ENCODE peak calls at places on chromosomes 3 and 15, in ten cellular contexts. O is psoas muscle, J is adrenal gland, E is ovary, Q is astrocyte, Y is foreskin fibroblast, S is pancreas, X is uterus, G is sigmoid colon, A is AG09309. T is an unnamed sample.

GRCh38 chr3:189773056-189773455 is 141.9 kb downstream of the TP63 start:
- DNase-seq in O (no peak), J (no peak), E (no peak), Q (peak), Y (peak), S (no peak), X (no peak), G (no peak), A (peak), T (no peak)

GRCh38 chr15:31517711-31518110 is 191.1 kb downstream of the KLF13 start:
- DNase-seq in O (no peak), J (no peak), E (no peak), Q (no peak), Y (no peak), S (no peak), X (no peak), G (no peak), A (no peak), T (no peak)

GRCh38 chr3:41120461-41120860 is 78.8 kb upstream of the CTNNB1 start:
- DNase-seq in O (no peak), J (no peak), E (no peak), Q (no peak), Y (no peak), S (no peak), X (no peak), G (no peak), A (no peak), T (no peak)

GRCh38 chr3:98022978-98023820 is 11.9 kb downstream of the GABRR3 start:
- DNase-seq in O (peak), J (peak), E (peak), Q (peak), Y (peak), S (peak), X (peak), G (peak), A (peak), T (no peak)

GRCh38 chr15:65757256-65757655 is 34.8 kb downstream of the DENND4A start:
- DNase-seq in O (no peak), J (no peak), E (no peak), Q (no peak), Y (no peak), S (no peak), X (no peak), G (no peak), A (no peak), T (no peak)

GRCh38 chr15:59532770-59533379 is 78.7 kb upstream of the GCNT3 start:
- DNase-seq in O (no peak), J (no peak), E (peak), Q (no peak), Y (peak), S (no peak), X (no peak), G (peak), A (no peak), T (no peak)

GRCh38 chr3:66413151-66413751 is 87.6 kb downstream of the LRIG1 start:
- DNase-seq in O (no peak), J (no peak), E (no peak), Q (peak), Y (peak), S (no peak), X (peak), G (no peak), A (peak), T (no peak)

GRCh38 chr15:92733934-92734521 is 78.5 kb upstream of the FAM174B start:
- DNase-seq in O (peak), J (peak), E (peak), Q (peak), Y (peak), S (no peak), X (peak), G (no peak), A (no peak), T (no peak)

GRCh38 chr3:151869186-151869585 is 4.3 kb upstream of the SUCNR1 start:
- DNase-seq in O (no peak), J (no peak), E (no peak), Q (no peak), Y (no peak), S (no peak), X (no peak), G (no peak), A (no peak), T (no peak)

GRCh38 chr3:48226959-48227358 is 3.7 kb downstream of the CAMP start:
- DNase-seq in O (no peak), J (no peak), E (no peak), Q (no peak), Y (no peak), S (no peak), X (no peak), G (no peak), A (no peak), T (no peak)

GRCh38 chr3:38582941-38583645 is 66.4 kb downstream of the SCN5A start:
- DNase-seq in O (no peak), J (peak), E (no peak), Q (no peak), Y (no peak), S (no peak), X (no peak), G (no peak), A (no peak), T (no peak)

GRCh38 chr15:91522609-91523332 is 330.7 kb upstream of the SLCO3A1 start:
- DNase-seq in O (no peak), J (no peak), E (no peak), Q (peak), Y (peak), S (no peak), X (no peak), G (no peak), A (no peak), T (no peak)

GRCh38 chr3:128001576-128001975 is 50.7 kb upstream of the SEC61A1 start:
- DNase-seq in O (no peak), J (no peak), E (no peak), Q (no peak), Y (no peak), S (no peak), X (no peak), G (no peak), A (no peak), T (no peak)

GRCh38 chr15:78455749-78456148 is 17.7 kb downstream of the IREB2 start:
- DNase-seq in O (peak), J (peak), E (no peak), Q (no peak), Y (peak), S (no peak), X (no peak), G (no peak), A (no peak), T (no peak)

GRCh38 chr15:29695486-29696167 is 126.6 kb downstream of the TJP1 start:
- DNase-seq in O (no peak), J (no peak), E (no peak), Q (no peak), Y (no peak), S (no peak), X (no peak), G (no peak), A (no peak), T (no peak)

GRCh38 chr15:48636511-48636910 is 9.0 kb downstream of the FBN1 start:
- DNase-seq in O (no peak), J (no peak), E (no peak), Q (peak), Y (no peak), S (no peak), X (no peak), G (no peak), A (no peak), T (no peak)

GRCh38 chr15:39177561-39177960 is 403.3 kb upstream of the THBS1 start:
- DNase-seq in O (no peak), J (no peak), E (no peak), Q (no peak), Y (no peak), S (no peak), X (no peak), G (no peak), A (no peak), T (no peak)

GRCh38 chr3:119924111-119925094 is 142.5 kb downstream of the NR1I2 start:
- DNase-seq in O (no peak), J (no peak), E (no peak), Q (no peak), Y (no peak), S (no peak), X (no peak), G (no peak), A (no peak), T (no peak)

GRCh38 chr3:132553811-132554210 is 43.3 kb upstream of the ACKR4 start:
- DNase-seq in O (no peak), J (no peak), E (no peak), Q (no peak), Y (no peak), S (no peak), X (no peak), G (no peak), A (no peak), T (no peak)

GRCh38 chr15:74779162-74779648 is 2.7 kb upstream of the CSK start:
- DNase-seq in O (no peak), J (no peak), E (no peak), Q (no peak), Y (no peak), S (no peak), X (no peak), G (no peak), A (no peak), T (no peak)

GRCh38 chr15:74780983-74781672 is 752 bp upstream of the CSK start:
- DNase-seq in O (no peak), J (no peak), E (no peak), Q (no peak), Y (peak), S (no peak), X (no peak), G (no peak), A (no peak), T (no peak)

GRCh38 chr15:74781673-74782595 is at the start of gene CSK:
- DNase-seq in O (peak), J (peak), E (peak), Q (no peak), Y (peak), S (peak), X (peak), G (peak), A (no peak), T (no peak)

GRCh38 chr15:74778599-74778970 is 3.3 kb upstream of the CSK start:
- DNase-seq in O (no peak), J (no peak), E (no peak), Q (no peak), Y (no peak), S (no peak), X (no peak), G (no peak), A (no peak), T (no peak)

DNA sequence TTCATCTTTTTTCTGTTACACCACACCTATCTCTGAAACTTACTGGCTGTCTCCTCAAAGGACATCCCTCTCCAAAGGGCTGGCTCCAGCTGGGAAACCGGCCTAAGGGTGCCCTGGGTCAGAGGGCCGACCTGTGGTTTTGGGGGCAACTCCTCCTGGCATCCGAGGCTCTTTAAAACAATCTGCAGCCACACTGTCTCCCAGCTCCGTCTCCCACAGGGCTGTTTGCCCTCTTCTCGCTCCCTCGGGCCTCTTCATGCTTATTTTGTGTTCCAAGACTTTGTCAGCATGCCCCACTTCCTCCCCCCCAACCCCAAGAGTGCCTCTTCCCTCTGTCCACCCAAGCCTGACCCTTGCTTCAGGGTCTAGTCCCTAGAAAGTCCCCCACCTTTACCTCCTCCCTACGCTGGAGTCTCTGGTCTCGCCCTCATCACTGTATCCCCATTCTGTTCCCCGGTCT is 1.3 kb upstream of the CSK start:
- DNase-seq in O (no peak), J (no peak), E (no peak), Q (no peak), Y (no peak), S (no peak), X (no peak), G (no peak), A (no peak), T (no peak)
- H3K4me3 ChIP-seq in O (peak), J (no peak), E (no peak), Q (no peak), Y (no peak), S (no peak), X (no peak), G (no peak), A (no peak), T (no peak)

DNA sequence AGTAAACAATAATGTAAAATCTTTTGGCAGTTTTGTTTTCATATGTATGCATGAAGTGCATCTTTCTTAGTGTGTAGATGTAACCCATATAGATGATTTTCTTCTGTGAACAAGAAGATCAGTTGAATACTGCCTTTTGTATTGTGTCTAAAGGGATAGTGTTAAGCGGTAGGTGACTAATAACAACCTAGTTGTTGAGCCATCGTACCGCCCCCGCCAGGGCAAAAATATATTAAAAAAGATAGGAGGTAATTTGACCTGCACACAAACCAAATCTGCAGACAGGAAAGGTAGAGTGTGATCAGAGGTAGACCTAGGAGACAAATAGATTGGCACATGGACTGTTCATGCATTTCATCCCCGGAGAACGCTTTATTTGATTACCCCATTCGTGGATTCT is 3.3 kb upstream of the GMNC start:
- DNase-seq in O (no peak), J (no peak), E (no peak), Q (no peak), Y (no peak), S (no peak), X (no peak), G (no peak), A (no peak), T (no peak)
- TF ChIP-seq CTCF in O (no peak), J (no peak), E (no peak), Q (no peak), Y (no peak), S (no peak), X (no peak), G (no peak), A (no peak), T (peak)

DNA sequence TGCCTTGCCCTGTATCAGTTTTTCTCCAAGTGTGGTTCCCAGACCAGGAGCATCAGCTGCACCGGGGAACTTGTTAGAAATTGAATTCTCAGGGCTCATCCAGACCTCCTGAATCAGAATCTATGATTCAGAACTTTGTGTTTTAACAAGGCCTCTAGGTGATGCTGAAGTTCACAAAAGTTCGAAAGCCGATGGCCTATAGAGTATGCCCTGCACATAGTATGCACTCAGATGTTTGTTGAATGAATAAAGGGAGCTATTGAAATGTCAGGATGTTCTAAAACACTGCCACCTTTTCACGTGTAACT is 666 bp upstream of the LARP6 start:
- DNase-seq in O (no peak), J (no peak), E (no peak), Q (peak), Y (peak), S (no peak), X (no peak), G (no peak), A (no peak), T (no peak)
- H3K4me3 ChIP-seq in O (peak), J (no peak), E (peak), Q (peak), Y (peak), S (peak), X (peak), G (peak), A (peak), T (peak)

GRCh38 chr3:126517986-126518778 is 609 bp upstream of the UROC1 start:
- DNase-seq in O (peak), J (no peak), E (no peak), Q (no peak), Y (no peak), S (peak), X (no peak), G (peak), A (no peak), T (no peak)
- TF ChIP-seq CTCF in O (no peak), J (no peak), E (no peak), Q (no peak), Y (no peak), S (no peak), X (no peak), G (no peak), A (no peak), T (no peak)

GRCh38 chr15:68421798-68422402 is 10.1 kb downstream of the ITGA11 start:
- DNase-seq in O (no peak), J (peak), E (peak), Q (peak), Y (no peak), S (no peak), X (peak), G (no peak), A (peak), T (no peak)
- H3K4me3 ChIP-seq in O (no peak), J (no peak), E (no peak), Q (no peak), Y (no peak), S (no peak), X (no peak), G (no peak), A (no peak), T (no peak)

GRCh38 chr3:191393146-191393545 is 62.8 kb upstream of the UTS2B start:
- DNase-seq in O (no peak), J (no peak), E (no peak), Q (no peak), Y (no peak), S (no peak), X (no peak), G (no peak), A (no peak), T (no peak)
- TF ChIP-seq CTCF in O (no peak), J (no peak), E (no peak), Q (no peak), Y (no peak), S (no peak), X (no peak), G (no peak), A (no peak), T (no peak)